ENCODE peak calls at places on chromosomes 6 and 20, in four cellular contexts. One of them, this sample, is unnamed.
A peak's percentile ranks its signal among the peaks of the same experiment; 100 is the strongest.

GRCh38 chr6:110048221-110048875 is 70.2 kb downstream of the GPR6 start:
- DNase-seq in astrocyte: no peak
- DNase-seq in hepatocyte: no peak
- DNase-seq in psoas muscle: no peak
- DNase-seq in this sample: no peak

GRCh38 chr20:24560571-24561485 is 91.4 kb downstream of the SYNDIG1 start:
- DNase-seq in hepatocyte: peak; percentile 39
- DNase-seq in psoas muscle: no peak
- DNase-seq in astrocyte: peak; percentile 3
- DNase-seq in this sample: no peak

GRCh38 chr20:41309817-41310216 is 7.7 kb downstream of the ZHX3 start:
- DNase-seq in hepatocyte: no peak
- DNase-seq in psoas muscle: no peak
- DNase-seq in astrocyte: peak; percentile 94
- DNase-seq in this sample: peak; percentile 65

GRCh38 chr6:36387440-36388303 is at the start of gene ETV7:
- DNase-seq in psoas muscle: no peak
- DNase-seq in astrocyte: no peak
- DNase-seq in hepatocyte: peak; percentile 64
- DNase-seq in this sample: peak; percentile 38

GRCh38 chr6:106470316-106470715 is 109.8 kb downstream of the CRYBG1 start:
- DNase-seq in astrocyte: no peak
- DNase-seq in hepatocyte: no peak
- DNase-seq in psoas muscle: no peak
- DNase-seq in this sample: no peak

GRCh38 chr20:8933391-8933807 is 135.5 kb upstream of the PLCB4 start:
- DNase-seq in hepatocyte: no peak
- DNase-seq in psoas muscle: no peak
- DNase-seq in astrocyte: no peak
- DNase-seq in this sample: no peak

GRCh38 chr6:111793711-111794111 is 79.5 kb downstream of the FYN start:
- DNase-seq in hepatocyte: no peak
- DNase-seq in astrocyte: no peak
- DNase-seq in psoas muscle: no peak
- DNase-seq in this sample: no peak

GRCh38 chr6:105890521-105891244 is 195.5 kb upstream of the PRDM1 start:
- DNase-seq in astrocyte: no peak
- DNase-seq in psoas muscle: no peak
- DNase-seq in hepatocyte: no peak
- DNase-seq in this sample: no peak

GRCh38 chr20:33697129-33697528 is 10.9 kb upstream of the E2F1 start:
- DNase-seq in hepatocyte: no peak
- DNase-seq in psoas muscle: peak; percentile 71
- DNase-seq in astrocyte: peak; percentile 67
- DNase-seq in this sample: peak; percentile 74

GRCh38 chr20:57570145-57570850 is 9.4 kb downstream of the PCK1 start:
- DNase-seq in astrocyte: no peak
- DNase-seq in hepatocyte: no peak
- DNase-seq in psoas muscle: no peak
- DNase-seq in this sample: no peak

GRCh38 chr6:31383149-31383548 is 20.2 kb upstream of the MICA start:
- DNase-seq in astrocyte: no peak
- DNase-seq in psoas muscle: no peak
- DNase-seq in hepatocyte: no peak
- DNase-seq in this sample: no peak

DNA sequence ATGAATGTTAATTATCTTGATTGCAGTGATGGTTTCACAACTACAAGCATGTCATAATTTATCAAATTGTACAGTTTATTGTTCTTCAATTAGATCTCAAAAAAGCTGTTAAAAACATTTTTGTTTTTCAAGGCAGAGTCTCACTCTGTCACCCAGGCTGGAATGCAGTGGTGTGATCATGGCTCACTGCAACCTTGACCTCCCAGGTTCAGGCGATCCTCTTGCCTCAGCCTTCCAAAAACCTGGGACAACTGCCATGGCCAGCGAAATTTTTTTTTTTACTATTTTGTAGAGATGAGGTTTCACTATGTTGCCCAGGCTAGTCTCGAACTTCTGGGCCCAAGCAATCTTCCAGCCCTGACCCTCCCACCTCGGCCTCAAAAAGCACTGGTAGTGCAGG is 286.1 kb downstream of the RNGTT start:
- DNase-seq in astrocyte: no peak
- DNase-seq in psoas muscle: no peak
- DNase-seq in hepatocyte: no peak
- DNase-seq in this sample: no peak
- H3K27me3 ChIP-seq in astrocyte: no peaks in the 10 kb centered on the region
- H3K27me3 ChIP-seq in psoas muscle: no peaks in the 10 kb centered on the region
- H3K27me3 ChIP-seq in hepatocyte: no peaks in the 10 kb centered on the region
- H3K27me3 ChIP-seq in this sample: no peaks in the 10 kb centered on the region

DNA sequence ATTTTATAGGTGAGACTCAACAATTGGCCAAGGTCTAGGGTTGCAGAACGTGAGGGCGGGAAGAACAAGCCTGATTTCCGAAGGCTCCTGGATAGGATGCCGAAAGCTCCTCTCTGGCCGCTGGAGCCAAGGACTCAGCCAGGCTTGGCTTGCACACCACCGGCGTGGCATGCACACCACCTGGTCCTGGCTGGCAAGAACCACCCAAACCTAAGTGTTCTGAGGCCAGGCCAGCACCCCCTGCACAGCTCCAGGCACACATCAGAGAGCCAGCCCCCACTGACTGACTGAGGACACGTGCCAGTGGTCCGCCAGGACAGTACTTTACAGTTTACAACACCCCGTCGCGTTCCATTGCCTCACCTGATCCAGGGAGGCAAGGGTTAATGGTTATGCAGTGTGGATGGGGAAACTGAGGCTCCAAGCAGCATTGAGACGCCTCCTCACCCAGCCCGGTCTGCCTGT is 414 bp downstream of the TGM2 start:
- DNase-seq in psoas muscle: no peak
- DNase-seq in astrocyte: no peak
- DNase-seq in hepatocyte: no peak
- DNase-seq in this sample: peak; percentile 23
- H3K4me3 ChIP-seq in psoas muscle: peak overlapping the region; percentile 77
- H3K4me3 ChIP-seq in astrocyte: peak overlapping the region; percentile 56
- H3K4me3 ChIP-seq in hepatocyte: peak overlapping the region; percentile 75
- H3K4me3 ChIP-seq in this sample: peak overlapping the region; percentile 53

DNA sequence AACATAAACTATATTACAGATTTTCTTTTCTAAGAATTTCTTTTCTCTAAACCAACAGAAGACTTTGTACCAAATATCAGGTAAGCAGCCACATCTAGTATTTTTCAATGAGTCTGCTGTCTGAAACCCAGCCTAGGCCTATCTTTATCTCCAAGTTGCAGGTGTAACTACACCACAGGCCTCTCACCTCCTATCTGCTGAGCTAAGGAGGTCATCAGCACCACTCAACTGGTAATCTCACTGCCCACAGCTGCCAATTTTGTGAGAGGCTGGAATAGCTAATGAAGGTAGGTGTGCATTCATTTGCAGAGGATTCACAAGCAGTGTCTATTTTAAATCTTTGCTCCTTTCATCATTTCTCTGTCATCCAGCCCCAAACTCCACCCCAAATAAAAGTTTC is 584.8 kb downstream of the HDGFL1 start:
- DNase-seq in hepatocyte: no peak
- DNase-seq in astrocyte: no peak
- DNase-seq in psoas muscle: no peak
- DNase-seq in this sample: no peak
- H3K9me3 ChIP-seq in hepatocyte: no peaks in the 10 kb centered on the region
- H3K9me3 ChIP-seq in astrocyte: no peaks in the 10 kb centered on the region
- H3K9me3 ChIP-seq in psoas muscle: no peaks in the 10 kb centered on the region
- H3K9me3 ChIP-seq in this sample: no peaks in the 10 kb centered on the region

GRCh38 chr6:1621328-1621701 is 11.6 kb downstream of the FOXC1 start:
- DNase-seq in hepatocyte: no peak
- DNase-seq in astrocyte: no peak
- DNase-seq in psoas muscle: peak; percentile 46
- DNase-seq in this sample: no peak
- H3K27me3 ChIP-seq in hepatocyte: peaks cover 100% of the 10 kb centered on the region
- H3K27me3 ChIP-seq in astrocyte: peaks cover 73% of the 10 kb centered on the region
- H3K27me3 ChIP-seq in psoas muscle: peaks cover 28% of the 10 kb centered on the region
- H3K27me3 ChIP-seq in this sample: no peaks in the 10 kb centered on the region

GRCh38 chr6:68632620-68633195 is 2.4 kb upstream of the ADGRB3 start:
- DNase-seq in hepatocyte: no peak
- DNase-seq in astrocyte: no peak
- DNase-seq in psoas muscle: no peak
- DNase-seq in this sample: no peak
- H3K4me3 ChIP-seq in hepatocyte: no peak overlapping the region
- H3K4me3 ChIP-seq in astrocyte: no peak overlapping the region
- H3K4me3 ChIP-seq in psoas muscle: peak overlapping the region; percentile 72
- H3K4me3 ChIP-seq in this sample: no peak overlapping the region

GRCh38 chr20:56211051-56211450 is 37.5 kb upstream of the MC3R start:
- DNase-seq in hepatocyte: no peak
- DNase-seq in psoas muscle: no peak
- DNase-seq in astrocyte: no peak
- DNase-seq in this sample: no peak
- H3K9me3 ChIP-seq in hepatocyte: no peaks in the 10 kb centered on the region
- H3K9me3 ChIP-seq in psoas muscle: no peaks in the 10 kb centered on the region
- H3K9me3 ChIP-seq in astrocyte: no peaks in the 10 kb centered on the region
- H3K9me3 ChIP-seq in this sample: no peaks in the 10 kb centered on the region

DNA sequence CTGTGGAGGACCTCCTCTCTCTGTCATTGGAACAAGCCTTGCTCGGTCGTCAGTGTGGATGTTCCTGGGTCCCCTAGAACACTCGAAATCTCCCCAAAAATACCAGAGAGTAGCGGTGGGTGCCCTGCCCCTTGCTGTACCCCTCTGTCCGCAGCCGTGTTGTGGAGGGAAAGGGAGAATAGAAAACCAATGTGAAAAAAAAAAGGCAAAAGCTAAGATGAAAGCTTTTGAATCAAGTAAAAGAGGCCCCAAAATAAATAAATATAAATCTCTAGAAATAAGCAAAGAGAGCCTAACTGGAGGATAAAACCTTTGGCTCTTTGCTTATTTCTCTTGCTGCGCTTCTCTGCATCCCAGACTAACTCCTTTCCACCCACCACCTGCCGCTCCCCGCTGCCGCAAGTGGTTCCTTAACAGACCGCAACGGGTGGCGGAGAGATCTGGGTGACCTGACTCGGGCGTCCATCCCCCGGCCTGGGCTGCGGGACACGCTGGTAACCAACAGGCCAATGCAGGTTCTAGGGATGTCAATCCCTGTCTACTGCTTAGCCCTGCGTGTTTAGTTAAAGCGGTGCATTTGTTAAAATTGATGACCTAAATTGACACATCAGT is 110.0 kb downstream of the GPX5 start:
- DNase-seq in psoas muscle: no peak
- DNase-seq in astrocyte: no peak
- DNase-seq in hepatocyte: no peak
- DNase-seq in this sample: no peak
- H3K27me3 ChIP-seq in psoas muscle: peaks cover 10% of the 10 kb centered on the region
- H3K27me3 ChIP-seq in astrocyte: peaks cover 19% of the 10 kb centered on the region
- H3K27me3 ChIP-seq in hepatocyte: peaks cover 25% of the 10 kb centered on the region
- H3K27me3 ChIP-seq in this sample: no peaks in the 10 kb centered on the region

This sample was measured in MG63.